ENCODE peak calls at places on chromosomes 11 and 22, in five cellular contexts. Q is stomach, F is choroid plexus epithelial cell, V is adrenal gland, G is right lobe of liver. E is an unnamed sample.

GRCh38 chr22:42080287-42080686 is 787 bp downstream of the SMDT1 start:
- DNase-seq in Q (peak; percentile 55), F (peak; percentile 63), V (peak; percentile 66), G (no peak), E (no peak)

GRCh38 chr11:67276821-67277230 is 10.6 kb downstream of the GRK2 start:
- DNase-seq in Q (peak; percentile 59), F (peak; percentile 44), V (peak; percentile 29), G (peak; percentile 60), E (peak; percentile 88)

GRCh38 chr11:132123449-132123848 is 753.0 kb downstream of the NTM start:
- DNase-seq in Q (no peak), F (no peak), V (no peak), G (no peak), E (no peak)

GRCh38 chr11:102154806-102155205 is 44.6 kb downstream of the YAP1 start:
- DNase-seq in Q (no peak), F (peak; percentile 37), V (no peak), G (no peak), E (no peak)

GRCh38 chr11:118530683-118531596 is at the start of gene TMEM25:
- DNase-seq in Q (peak; percentile 70), F (peak; percentile 53), V (peak; percentile 76), G (peak; percentile 73), E (no peak)

GRCh38 chr11:41522899-41523672 is 63.6 kb upstream of the LRRC4C start:
- DNase-seq in Q (no peak), F (no peak), V (no peak), G (no peak), E (no peak)

GRCh38 chr11:130037058-130037457 is 32.6 kb upstream of the APLP2 start:
- DNase-seq in Q (no peak), F (peak; percentile 85), V (no peak), G (no peak), E (no peak)

GRCh38 chr22:38638734-38639133 is 17.5 kb downstream of the FAM227A start:
- DNase-seq in Q (no peak), F (no peak), V (no peak), G (no peak), E (no peak)

GRCh38 chr11:113247231-113247630 is 67.2 kb upstream of the TTC12 start:
- DNase-seq in Q (no peak), F (no peak), V (no peak), G (no peak), E (no peak)

GRCh38 chr11:122023614-122024250 is 92.3 kb downstream of the BLID start:
- DNase-seq in Q (no peak), F (no peak), V (no peak), G (no peak), E (no peak)

GRCh38 chr11:117145393-117145761 is 1.3 kb downstream of the PAFAH1B2 start:
- DNase-seq in Q (no peak), F (peak; percentile 52), V (peak; percentile 45), G (no peak), E (no peak)

GRCh38 chr11:47724041-47724729 is 9.0 kb upstream of the AGBL2 start:
- DNase-seq in Q (no peak), F (peak; percentile 95), V (peak; percentile 82), G (peak; percentile 49), E (peak; percentile 69)

GRCh38 chr22:29765905-29766631 is 739 bp downstream of the ZMAT5 start:
- DNase-seq in Q (peak; percentile 28), F (peak; percentile 12), V (no peak), G (no peak), E (peak; percentile 49)

GRCh38 chr11:69510471-69511357 is 29.3 kb downstream of the LINC01488 start:
- DNase-seq in Q (no peak), F (peak; percentile 80), V (no peak), G (no peak), E (no peak)

GRCh38 chr11:117546431-117547160 is 218.9 kb downstream of the CEP164 start:
- DNase-seq in Q (no peak), F (no peak), V (no peak), G (no peak), E (no peak)

GRCh38 chr11:8702598-8702915 is 20.0 kb downstream of the RPL27A start:
- DNase-seq in Q (no peak), F (no peak), V (no peak), G (no peak), E (no peak)

GRCh38 chr11:25769287-25769686 is 562.6 kb upstream of the ANO3 start:
- DNase-seq in Q (no peak), F (peak; percentile 78), V (no peak), G (no peak), E (no peak)

GRCh38 chr11:13463779-13464290 is 813 bp upstream of the BTBD10 start:
- DNase-seq in Q (no peak), F (no peak), V (no peak), G (no peak), E (peak; percentile 51)

GRCh38 chr11:47415949-47416472 is 7.6 kb downstream of the SLC39A13 start:
- DNase-seq in Q (peak; percentile 78), F (peak; percentile 95), V (peak; percentile 76), G (no peak), E (no peak)

GRCh38 chr11:15145635-15146034 is 30.9 kb downstream of the INSC start:
- DNase-seq in Q (peak; percentile 31), F (no peak), V (no peak), G (no peak), E (peak; percentile 4)

GRCh38 chr22:23182289-23183106 is 2.2 kb downstream of the BCR start:
- DNase-seq in Q (no peak), F (peak; percentile 23), V (peak; percentile 40), G (no peak), E (no peak)

GRCh38 chr11:76234704-76235232 is 28.5 kb upstream of the WNT11 start:
- DNase-seq in Q (peak; percentile 26), F (no peak), V (peak; percentile 66), G (peak; percentile 46), E (peak; percentile 44)

GRCh38 chr11:118214210-118214914 is 10.4 kb downstream of the JAML start:
- DNase-seq in Q (no peak), F (no peak), V (peak; percentile 20), G (no peak), E (peak; percentile 92)

GRCh38 chr11:46381046-46381835 is at the start of gene MDK:
- DNase-seq in Q (peak; percentile 48), F (no peak), V (peak; percentile 39), G (no peak), E (no peak)

GRCh38 chr11:3989251-3989650 is 105.3 kb upstream of the RRM1 start:
- DNase-seq in Q (no peak), F (no peak), V (peak; percentile 58), G (peak; percentile 38), E (no peak)

GRCh38 chr22:32000171-32000570 is 42.9 kb upstream of the SLC5A1 start:
- DNase-seq in Q (no peak), F (no peak), V (no peak), G (no peak), E (no peak)

GRCh38 chr11:22656128-22656527 is 10.3 kb upstream of the GAS2 start:
- DNase-seq in Q (no peak), F (no peak), V (no peak), G (no peak), E (no peak)

GRCh38 chr11:118304227-118304808 is at the start of gene CD3E:
- DNase-seq in Q (no peak), F (no peak), V (no peak), G (no peak), E (peak; percentile 13)

GRCh38 chr11:80726236-80726635 is 1285.4 kb upstream of the TENM4 start:
- DNase-seq in Q (no peak), F (no peak), V (no peak), G (no peak), E (no peak)

GRCh38 chr11:44986315-44986714 is 35.6 kb upstream of the TP53I11 start:
- DNase-seq in Q (peak; percentile 16), F (no peak), V (no peak), G (no peak), E (no peak)
- H3K4me3 ChIP-seq in Q (no peak overlapping the region), F (no peak overlapping the region), V (no peak overlapping the region), G (no peak overlapping the region), E (no peak overlapping the region)

GRCh38 chr11:19597194-19597593 is 115.4 kb upstream of the NAV2 start:
- DNase-seq in Q (no peak), F (peak; percentile 44), V (no peak), G (no peak), E (no peak)
- H3K4me3 ChIP-seq in Q (no peak overlapping the region), F (no peak overlapping the region), V (no peak overlapping the region), G (no peak overlapping the region), E (no peak overlapping the region)

GRCh38 chr11:60098508-60098907 is 10.0 kb downstream of the MS4A2 start:
- DNase-seq in Q (no peak), F (no peak), V (no peak), G (no peak), E (no peak)
- H3K4me3 ChIP-seq in Q (no peak overlapping the region), F (no peak overlapping the region), V (no peak overlapping the region), G (no peak overlapping the region), E (no peak overlapping the region)

GRCh38 chr22:37228106-37229011 is 15.7 kb downstream of the RAC2 start:
- DNase-seq in Q (no peak), F (peak; percentile 86), V (no peak), G (no peak), E (peak; percentile 70)

GRCh38 chr22:37230673-37231405 is 13.2 kb downstream of the RAC2 start:
- DNase-seq in Q (no peak), F (peak; percentile 48), V (peak; percentile 43), G (peak; percentile 18), E (no peak)

GRCh38 chr22:37229012-37229804 is 14.9 kb downstream of the RAC2 start:
- DNase-seq in Q (no peak), F (peak; percentile 86), V (peak; percentile 86), G (no peak), E (no peak)

GRCh38 chr22:37231406-37232139 is 12.5 kb downstream of the RAC2 start:
- DNase-seq in Q (no peak), F (no peak), V (no peak), G (peak; percentile 16), E (no peak)

DNA sequence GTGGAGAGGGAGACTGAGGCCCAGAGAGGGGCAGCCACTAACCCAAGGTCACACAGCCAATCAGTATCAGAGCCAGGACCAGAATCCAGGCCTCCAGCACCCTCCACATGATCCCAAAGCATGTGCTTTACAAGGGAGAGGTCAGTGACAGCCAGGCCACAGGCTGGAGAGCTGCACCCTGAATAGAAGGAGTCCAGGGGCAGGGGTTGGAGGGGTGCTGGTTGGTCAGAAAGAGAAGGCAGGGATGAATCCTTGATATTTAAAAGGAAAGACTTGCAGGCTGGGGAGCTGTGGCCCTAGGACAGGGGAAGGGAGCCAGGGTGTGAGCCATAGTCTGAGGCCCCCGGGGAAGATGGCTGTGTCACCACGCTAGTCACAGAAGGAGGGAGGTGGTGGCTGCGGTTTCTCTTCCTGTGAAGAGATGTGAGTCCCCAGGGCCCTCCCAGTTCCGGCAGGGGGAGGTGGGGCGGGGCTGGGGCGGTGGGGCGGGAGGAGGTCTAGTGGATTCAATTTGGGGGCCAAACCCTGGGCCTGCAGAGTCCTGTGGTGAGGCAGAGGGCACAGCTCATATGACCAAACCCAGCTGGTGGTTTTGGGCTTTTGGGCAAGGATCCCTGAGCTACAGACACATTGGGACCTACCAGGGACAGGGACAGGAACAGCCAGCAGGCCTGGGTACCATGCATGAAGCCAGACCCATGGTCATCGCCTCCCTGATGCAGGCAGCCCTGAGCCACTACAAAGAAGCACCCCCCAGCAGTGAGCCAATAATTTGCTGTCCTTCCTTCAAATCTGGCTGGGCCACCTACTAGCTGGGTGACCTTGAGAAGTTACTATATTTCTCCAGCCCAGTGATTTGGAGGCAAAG is 14.0 kb downstream of the RAC2 start:
- DNase-seq in Q (peak; percentile 67), F (no peak), V (peak; percentile 60), G (peak; percentile 59), E (peak; percentile 91)
- H3K4me3 ChIP-seq in Q (no peak overlapping the region), F (no peak overlapping the region), V (no peak overlapping the region), G (no peak overlapping the region), E (no peak overlapping the region)

E was measured in HL-60.